ENCODE peak calls at places on chromosome 14, in four cellular contexts. P, C, Z and T are unnamed samples.

GRCh38 chr14:79581912-79582576 is 629.3 kb downstream of the DIO2 start:
- DNase-seq in P (no peak), C (no peak), Z (no peak), T (no peak)

GRCh38 chr14:51365241-51365940 is 125.3 kb downstream of the TMX1 start:
- DNase-seq in P (no peak), C (no peak), Z (no peak), T (no peak)

GRCh38 chr14:69149461-69150244 is 3.3 kb downstream of the DCAF5 start:
- DNase-seq in P (no peak), C (no peak), Z (no peak), T (no peak)

GRCh38 chr14:34049769-34050168 is 98.9 kb upstream of the EGLN3 start:
- DNase-seq in P (no peak), C (no peak), Z (no peak), T (no peak)

GRCh38 chr14:90568405-90568804 is 171.6 kb downstream of the CALM1 start:
- DNase-seq in P (no peak), C (no peak), Z (no peak), T (no peak)

GRCh38 chr14:92586001-92586947 is 72.7 kb downstream of the RIN3 start:
- DNase-seq in P (peak; percentile 85), C (no peak), Z (no peak), T (no peak)

GRCh38 chr14:94120667-94121335 is 8.6 kb downstream of the IFI27L2 start:
- DNase-seq in P (peak; percentile 13), C (no peak), Z (no peak), T (no peak)

GRCh38 chr14:60777856-60778578 is 43.5 kb downstream of the MNAT1 start:
- DNase-seq in P (peak; percentile 63), C (no peak), Z (no peak), T (no peak)

GRCh38 chr14:101478796-101479410 is 82.4 kb upstream of the DIO3 start:
- DNase-seq in P (no peak), C (no peak), Z (no peak), T (peak; percentile 7)

GRCh38 chr14:39426605-39427004 is 5.6 kb downstream of the FBXO33 start:
- DNase-seq in P (no peak), C (no peak), Z (no peak), T (no peak)

GRCh38 chr14:75981426-75981825 is 369 bp downstream of the TGFB3 start:
- DNase-seq in P (no peak), C (no peak), Z (no peak), T (peak; percentile 43)

GRCh38 chr14:89750909-89751502 is 203.5 kb downstream of the EFCAB11 start:
- DNase-seq in P (no peak), C (no peak), Z (no peak), T (no peak)

GRCh38 chr14:71626281-71626835 is 305.9 kb upstream of the RGS6 start:
- DNase-seq in P (no peak), C (no peak), Z (no peak), T (no peak)

GRCh38 chr14:41476526-41476925 is 130.2 kb upstream of the LRFN5 start:
- DNase-seq in P (no peak), C (no peak), Z (no peak), T (no peak)

GRCh38 chr14:102751088-102751487 is 26.2 kb upstream of the TRAF3 start:
- DNase-seq in P (no peak), C (no peak), Z (no peak), T (no peak)

GRCh38 chr14:103028161-103028767 is 29.1 kb downstream of the CDC42BPB start:
- DNase-seq in P (no peak), C (no peak), Z (no peak), T (no peak)

GRCh38 chr14:61319086-61319485 is 2.3 kb upstream of the PRKCH start:
- DNase-seq in P (no peak), C (no peak), Z (no peak), T (no peak)

GRCh38 chr14:103724116-103724515 is 8.5 kb downstream of the ZFYVE21 start:
- DNase-seq in P (no peak), C (no peak), Z (peak; percentile 80), T (peak; percentile 91)

GRCh38 chr14:89176090-89176757 is 240.8 kb downstream of the FOXN3 start:
- DNase-seq in P (no peak), C (no peak), Z (no peak), T (no peak)

GRCh38 chr14:31843361-31844091 is 233.6 kb upstream of the ARHGAP5 start:
- DNase-seq in P (no peak), C (no peak), Z (no peak), T (no peak)

GRCh38 chr14:56199976-56200577 is 81.9 kb downstream of the PELI2 start:
- DNase-seq in P (no peak), C (no peak), Z (no peak), T (no peak)

GRCh38 chr14:65948302-65948701 is 535.8 kb downstream of the FUT8 start:
- DNase-seq in P (no peak), C (no peak), Z (no peak), T (no peak)

GRCh38 chr14:100896369-100897060 is 7.0 kb downstream of the RTL1 start:
- DNase-seq in P (no peak), C (no peak), Z (peak; percentile 36), T (no peak)

GRCh38 chr14:20516921-20517320 is 11.6 kb downstream of the RNASE10 start:
- DNase-seq in P (peak; percentile 54), C (no peak), Z (no peak), T (no peak)

GRCh38 chr14:98931911-98932310 is 340.1 kb downstream of the BCL11B start:
- DNase-seq in P (no peak), C (peak; percentile 72), Z (no peak), T (peak; percentile 13)

GRCh38 chr14:99401624-99402282 is 78.9 kb downstream of the SETD3 start:
- DNase-seq in P (no peak), C (no peak), Z (no peak), T (no peak)

GRCh38 chr14:21852061-21852664 is 178.5 kb upstream of the OR4E1 start:
- DNase-seq in P (no peak), C (peak; percentile 49), Z (no peak), T (peak; percentile 61)
- TF ChIP-seq CTCF in P (peak; percentile 72), C (peak; percentile 81), Z (peak; percentile 62), T (peak; percentile 41)

GRCh38 chr14:64848239-64848638 is 31.5 kb downstream of the SPTB start:
- DNase-seq in P (no peak), C (no peak), Z (no peak), T (no peak)

GRCh38 chr14:64841772-64842490 is 37.8 kb downstream of the SPTB start:
- DNase-seq in P (no peak), C (no peak), Z (no peak), T (no peak)

GRCh38 chr14:64845878-64846277 is 33.8 kb downstream of the SPTB start:
- DNase-seq in P (peak; percentile 36), C (no peak), Z (no peak), T (no peak)

GRCh38 chr14:64844272-64844671 is 35.4 kb downstream of the SPTB start:
- DNase-seq in P (no peak), C (no peak), Z (no peak), T (no peak)

GRCh38 chr14:64844993-64845536 is 34.6 kb downstream of the SPTB start:
- DNase-seq in P (no peak), C (no peak), Z (no peak), T (no peak)
- H3K27me3 ChIP-seq in P (peaks cover 54% of the 10 kb centered on the region), C (no peaks in the 10 kb centered on the region), Z (no peaks in the 10 kb centered on the region), T (no peaks in the 10 kb centered on the region)

GRCh38 chr14:52791204-52792096 is at the start of gene GNPNAT1:
- DNase-seq in P (peak; percentile 60), C (peak; percentile 82), Z (peak; percentile 87), T (peak; percentile 92)
- TF ChIP-seq CTCF in P (no peak), C (no peak), Z (no peak), T (peak; percentile 6)

DNA sequence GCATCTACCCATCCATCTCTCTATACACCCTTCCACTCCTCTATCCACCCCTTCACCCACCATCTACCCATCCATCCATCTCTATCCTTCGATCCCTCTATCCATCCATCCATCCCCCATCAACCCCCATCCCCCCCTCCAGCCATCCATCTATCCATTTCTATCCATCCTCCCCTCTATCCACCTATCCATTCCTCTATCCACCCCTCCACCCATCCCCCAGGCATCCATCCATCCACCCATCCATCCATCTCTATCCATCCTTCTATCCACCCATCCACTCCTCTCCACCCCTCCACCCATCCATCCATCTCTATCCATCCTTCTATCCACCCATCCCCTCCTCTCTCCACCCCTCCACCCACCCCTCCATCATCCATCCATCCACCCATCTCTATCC is 17.5 kb upstream of the GPR132 start:
- DNase-seq in P (no peak), C (no peak), Z (no peak), T (no peak)
- H3K27me3 ChIP-seq in P (no peaks in the 10 kb centered on the region), C (no peaks in the 10 kb centered on the region), Z (no peaks in the 10 kb centered on the region), T (no peaks in the 10 kb centered on the region)

GRCh38 chr14:22886500-22887259 is 3.7 kb downstream of the REM2 start:
- DNase-seq in P (no peak), C (peak; percentile 73), Z (peak; percentile 62), T (peak; percentile 86)
- TF ChIP-seq CTCF in P (no peak), C (no peak), Z (no peak), T (peak; percentile 11)

GRCh38 chr14:47674148-47674545 is 1.3 kb downstream of the MDGA2 start:
- DNase-seq in P (no peak), C (no peak), Z (no peak), T (peak; percentile 8)
- H3K27me3 ChIP-seq in P (peaks cover 3% of the 10 kb centered on the region), C (peaks cover 5% of the 10 kb centered on the region), Z (no peaks in the 10 kb centered on the region), T (no peaks in the 10 kb centered on the region)

DNA sequence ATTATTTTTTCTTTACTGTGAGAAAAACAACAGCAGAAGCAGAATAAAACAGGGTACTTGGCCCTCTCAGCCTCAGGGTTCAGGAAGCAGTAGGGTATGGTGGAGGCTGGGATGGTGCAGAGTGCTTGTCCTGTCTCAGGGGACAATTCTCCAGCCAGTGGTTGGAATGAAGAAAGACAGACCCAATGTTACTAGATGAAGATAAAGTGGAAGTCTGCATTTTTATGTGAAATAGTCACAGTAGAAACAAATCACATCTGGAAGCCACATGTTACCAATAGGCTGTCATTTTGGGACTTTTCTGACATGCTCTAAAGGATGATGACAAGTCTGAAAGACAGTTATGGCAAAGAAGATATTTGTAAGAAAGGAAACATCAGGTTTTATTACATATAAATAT is 32.3 kb downstream of the PROX2 start:
- DNase-seq in P (no peak), C (no peak), Z (no peak), T (no peak)
- TF ChIP-seq CTCF in P (peak; percentile 22), C (no peak), Z (no peak), T (no peak)

DNA sequence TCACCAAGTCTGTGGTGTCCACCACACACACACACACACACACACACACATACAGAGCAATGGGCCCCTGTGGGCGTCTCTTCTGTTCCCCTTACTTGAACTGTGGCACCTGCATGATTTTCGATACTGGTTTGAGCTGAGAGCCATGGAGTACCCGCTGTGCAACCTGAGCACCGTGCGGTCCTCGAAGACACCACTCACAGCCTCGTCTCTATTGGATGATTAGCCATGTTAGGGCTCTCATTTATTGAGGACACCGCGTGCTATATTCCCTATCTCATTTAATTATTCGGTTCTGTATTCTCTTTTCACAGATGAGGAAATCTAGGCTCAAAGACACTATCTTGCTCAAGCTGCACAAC is 623 bp upstream of the C14orf132 start:
- DNase-seq in P (no peak), C (no peak), Z (no peak), T (no peak)
- H3K27me3 ChIP-seq in P (no peaks in the 10 kb centered on the region), C (peaks cover 12% of the 10 kb centered on the region), Z (no peaks in the 10 kb centered on the region), T (no peaks in the 10 kb centered on the region)